ENCODE peak calls at places on chromosomes 6 and 20, in six cellular contexts. One of them, this sample, is unnamed.

GRCh38 chr20:38927902-38928578 is 1.8 kb downstream of the FAM83D start:
- DNase-seq in NK-92 treated with Interleukin-12 subunit alpha and Interleukin-12 subunit beta, amount 100 ng/mL, for 24 hours: no peak
- DNase-seq in activated gamma-delta T cell treated with Interleukin-2 at 50 U/mL for 16 hours: no peak
- DNase-seq in neural progenitor cell: no peak
- DNase-seq in AG04450: no peak
- DNase-seq in upper lobe of left lung: no peak
- DNase-seq in this sample: no peak

GRCh38 chr6:121733216-121733615 is 297.8 kb downstream of the GJA1 start:
- DNase-seq in NK-92 treated with Interleukin-12 subunit alpha and Interleukin-12 subunit beta, amount 100 ng/mL, for 24 hours: no peak
- DNase-seq in activated gamma-delta T cell treated with Interleukin-2 at 50 U/mL for 16 hours: no peak
- DNase-seq in neural progenitor cell: no peak
- DNase-seq in AG04450: no peak
- DNase-seq in upper lobe of left lung: no peak
- DNase-seq in this sample: no peak

GRCh38 chr6:85250586-85251216 is 199.2 kb upstream of the NT5E start:
- DNase-seq in NK-92 treated with Interleukin-12 subunit alpha and Interleukin-12 subunit beta, amount 100 ng/mL, for 24 hours: no peak
- DNase-seq in activated gamma-delta T cell treated with Interleukin-2 at 50 U/mL for 16 hours: no peak
- DNase-seq in neural progenitor cell: no peak
- DNase-seq in AG04450: no peak
- DNase-seq in upper lobe of left lung: no peak
- DNase-seq in this sample: no peak

GRCh38 chr6:20814494-20814893 is 280.2 kb downstream of the CDKAL1 start:
- DNase-seq in NK-92 treated with Interleukin-12 subunit alpha and Interleukin-12 subunit beta, amount 100 ng/mL, for 24 hours: no peak
- DNase-seq in activated gamma-delta T cell treated with Interleukin-2 at 50 U/mL for 16 hours: no peak
- DNase-seq in neural progenitor cell: no peak
- DNase-seq in AG04450: no peak
- DNase-seq in upper lobe of left lung: no peak
- DNase-seq in this sample: no peak

GRCh38 chr6:158793432-158793831 is 25.7 kb downstream of the EZR start:
- DNase-seq in NK-92 treated with Interleukin-12 subunit alpha and Interleukin-12 subunit beta, amount 100 ng/mL, for 24 hours: no peak
- DNase-seq in activated gamma-delta T cell treated with Interleukin-2 at 50 U/mL for 16 hours: no peak
- DNase-seq in neural progenitor cell: peak; percentile 38
- DNase-seq in AG04450: no peak
- DNase-seq in upper lobe of left lung: peak; percentile 21
- DNase-seq in this sample: no peak

GRCh38 chr6:159977242-159978214 is 8.6 kb downstream of the IGF2R start:
- DNase-seq in NK-92 treated with Interleukin-12 subunit alpha and Interleukin-12 subunit beta, amount 100 ng/mL, for 24 hours: no peak
- DNase-seq in activated gamma-delta T cell treated with Interleukin-2 at 50 U/mL for 16 hours: no peak
- DNase-seq in neural progenitor cell: peak; percentile 19
- DNase-seq in AG04450: no peak
- DNase-seq in upper lobe of left lung: peak; percentile 61
- DNase-seq in this sample: peak; percentile 67

GRCh38 chr20:59825944-59826759 is 107.3 kb downstream of the SYCP2 start:
- DNase-seq in NK-92 treated with Interleukin-12 subunit alpha and Interleukin-12 subunit beta, amount 100 ng/mL, for 24 hours: no peak
- DNase-seq in activated gamma-delta T cell treated with Interleukin-2 at 50 U/mL for 16 hours: no peak
- DNase-seq in neural progenitor cell: no peak
- DNase-seq in AG04450: no peak
- DNase-seq in upper lobe of left lung: peak; percentile 90
- DNase-seq in this sample: peak; percentile 18

GRCh38 chr20:40265872-40266533 is 423.0 kb downstream of the MAFB start:
- DNase-seq in NK-92 treated with Interleukin-12 subunit alpha and Interleukin-12 subunit beta, amount 100 ng/mL, for 24 hours: no peak
- DNase-seq in activated gamma-delta T cell treated with Interleukin-2 at 50 U/mL for 16 hours: no peak
- DNase-seq in neural progenitor cell: peak; percentile 61
- DNase-seq in AG04450: no peak
- DNase-seq in upper lobe of left lung: no peak
- DNase-seq in this sample: peak; percentile 51

GRCh38 chr6:119255492-119255891 is 94.1 kb downstream of the MAN1A1 start:
- DNase-seq in NK-92 treated with Interleukin-12 subunit alpha and Interleukin-12 subunit beta, amount 100 ng/mL, for 24 hours: no peak
- DNase-seq in activated gamma-delta T cell treated with Interleukin-2 at 50 U/mL for 16 hours: no peak
- DNase-seq in neural progenitor cell: no peak
- DNase-seq in AG04450: no peak
- DNase-seq in upper lobe of left lung: no peak
- DNase-seq in this sample: no peak

GRCh38 chr6:128499079-128499705 is 21.2 kb downstream of the PTPRK start:
- DNase-seq in NK-92 treated with Interleukin-12 subunit alpha and Interleukin-12 subunit beta, amount 100 ng/mL, for 24 hours: no peak
- DNase-seq in activated gamma-delta T cell treated with Interleukin-2 at 50 U/mL for 16 hours: no peak
- DNase-seq in neural progenitor cell: no peak
- DNase-seq in AG04450: no peak
- DNase-seq in upper lobe of left lung: no peak
- DNase-seq in this sample: no peak

GRCh38 chr6:162856885-162857284 is 129.1 kb downstream of the PACRG start:
- DNase-seq in NK-92 treated with Interleukin-12 subunit alpha and Interleukin-12 subunit beta, amount 100 ng/mL, for 24 hours: no peak
- DNase-seq in activated gamma-delta T cell treated with Interleukin-2 at 50 U/mL for 16 hours: no peak
- DNase-seq in neural progenitor cell: peak; percentile 88
- DNase-seq in AG04450: peak; percentile 54
- DNase-seq in upper lobe of left lung: no peak
- DNase-seq in this sample: peak; percentile 31

GRCh38 chr20:47535088-47535487 is 33.4 kb downstream of the NCOA3 start:
- DNase-seq in NK-92 treated with Interleukin-12 subunit alpha and Interleukin-12 subunit beta, amount 100 ng/mL, for 24 hours: no peak
- DNase-seq in activated gamma-delta T cell treated with Interleukin-2 at 50 U/mL for 16 hours: no peak
- DNase-seq in neural progenitor cell: peak; percentile 50
- DNase-seq in AG04450: no peak
- DNase-seq in upper lobe of left lung: no peak
- DNase-seq in this sample: no peak

GRCh38 chr6:98142839-98143238 is 691.5 kb upstream of the POU3F2 start:
- DNase-seq in NK-92 treated with Interleukin-12 subunit alpha and Interleukin-12 subunit beta, amount 100 ng/mL, for 24 hours: no peak
- DNase-seq in activated gamma-delta T cell treated with Interleukin-2 at 50 U/mL for 16 hours: no peak
- DNase-seq in neural progenitor cell: peak; percentile 11
- DNase-seq in AG04450: no peak
- DNase-seq in upper lobe of left lung: no peak
- DNase-seq in this sample: no peak

GRCh38 chr6:106569444-106569843 is 59.9 kb downstream of the RTN4IP1 start:
- DNase-seq in NK-92 treated with Interleukin-12 subunit alpha and Interleukin-12 subunit beta, amount 100 ng/mL, for 24 hours: no peak
- DNase-seq in activated gamma-delta T cell treated with Interleukin-2 at 50 U/mL for 16 hours: no peak
- DNase-seq in neural progenitor cell: no peak
- DNase-seq in AG04450: no peak
- DNase-seq in upper lobe of left lung: no peak
- DNase-seq in this sample: no peak

GRCh38 chr6:115811511-115811910 is 249.2 kb downstream of the FRK start:
- DNase-seq in NK-92 treated with Interleukin-12 subunit alpha and Interleukin-12 subunit beta, amount 100 ng/mL, for 24 hours: no peak
- DNase-seq in activated gamma-delta T cell treated with Interleukin-2 at 50 U/mL for 16 hours: no peak
- DNase-seq in neural progenitor cell: no peak
- DNase-seq in AG04450: no peak
- DNase-seq in upper lobe of left lung: no peak
- DNase-seq in this sample: no peak

GRCh38 chr6:112827793-112828192 is 480.7 kb downstream of the RFPL4B start:
- DNase-seq in NK-92 treated with Interleukin-12 subunit alpha and Interleukin-12 subunit beta, amount 100 ng/mL, for 24 hours: no peak
- DNase-seq in activated gamma-delta T cell treated with Interleukin-2 at 50 U/mL for 16 hours: no peak
- DNase-seq in neural progenitor cell: peak; percentile 16
- DNase-seq in AG04450: no peak
- DNase-seq in upper lobe of left lung: no peak
- DNase-seq in this sample: peak; percentile 41

GRCh38 chr6:156869986-156870398 is 92.8 kb downstream of the ARID1B start:
- DNase-seq in NK-92 treated with Interleukin-12 subunit alpha and Interleukin-12 subunit beta, amount 100 ng/mL, for 24 hours: no peak
- DNase-seq in activated gamma-delta T cell treated with Interleukin-2 at 50 U/mL for 16 hours: no peak
- DNase-seq in neural progenitor cell: peak; percentile 63
- DNase-seq in AG04450: no peak
- DNase-seq in upper lobe of left lung: no peak
- DNase-seq in this sample: no peak

GRCh38 chr6:33707771-33708170 is 3.7 kb downstream of the UQCC2 start:
- DNase-seq in NK-92 treated with Interleukin-12 subunit alpha and Interleukin-12 subunit beta, amount 100 ng/mL, for 24 hours: no peak
- DNase-seq in activated gamma-delta T cell treated with Interleukin-2 at 50 U/mL for 16 hours: no peak
- DNase-seq in neural progenitor cell: no peak
- DNase-seq in AG04450: no peak
- DNase-seq in upper lobe of left lung: no peak
- DNase-seq in this sample: no peak

This sample was measured in body of pancreas.